ENCODE peak calls at places on chromosome 17, in ten cellular contexts. S is lower lobe of right lung; J is pancreas; U is stimulated activated CD4-positive, alpha-beta T cell treated with anti-CD3 and anti-CD28 coated beads, Interleukin-4, amount 100 ng/mL, for 4 hours; A is aorta; C is HFFc6; R is GM12865; Y is progenitor cell of endocrine pancreas; T is G401; E is stimulated activated naive CD8-positive, alpha-beta T cell treated with anti-CD3 and anti-CD28 coated beads, Interleukin-15, Interleukin-2, amounts not matched to agents 100 U/mL and 50 U/mL, for 24 hours. Q is an unnamed sample.

GRCh38 chr17:18262111-18262510 is 1.6 kb downstream of the MIEF2 start:
- DNase-seq in R (no peak), A (no peak), T (no peak), J (no peak), S (no peak), Y (no peak), E (no peak), U (no peak), C (no peak), Q (no peak)

GRCh38 chr17:55320594-55321506 is 56.1 kb downstream of the HLF start:
- DNase-seq in Y (no peak), C (no peak), A (peak; percentile 62), U (no peak), S (no peak), E (no peak), J (no peak), R (no peak), T (no peak), Q (peak; percentile 66)

GRCh38 chr17:66930933-66931332 is 33.6 kb upstream of the CACNG4 start:
- DNase-seq in A (no peak), E (no peak), T (no peak), J (peak; percentile 18), C (no peak), Y (no peak), U (no peak), S (no peak), R (no peak), Q (no peak)

GRCh38 chr17:16171613-16172012 is 43.7 kb downstream of the NCOR1 start:
- DNase-seq in R (no peak), C (no peak), E (no peak), S (no peak), U (no peak), J (no peak), Y (no peak), T (no peak), A (no peak), Q (no peak)

GRCh38 chr17:28748852-28749515 is 5.2 kb downstream of the TRAF4 start:
- DNase-seq in U (no peak), J (peak; percentile 60), Y (no peak), C (no peak), S (no peak), E (peak; percentile 7), R (no peak), A (peak; percentile 46), T (no peak), Q (no peak)

GRCh38 chr17:64382184-64382583 is 8.5 kb downstream of the PECAM1 start:
- DNase-seq in C (no peak), R (no peak), E (no peak), T (no peak), Y (no peak), J (no peak), U (no peak), S (no peak), A (no peak), Q (no peak)

GRCh38 chr17:71709974-71710373 is 410.8 kb upstream of the SOX9 start:
- DNase-seq in C (peak; percentile 3), R (no peak), E (no peak), Y (no peak), S (no peak), U (no peak), T (no peak), J (no peak), A (no peak), Q (no peak)

GRCh38 chr17:40963838-40964237 is 2.9 kb downstream of the KRT39 start:
- DNase-seq in J (no peak), R (peak; percentile 25), Y (no peak), U (no peak), E (no peak), A (no peak), T (no peak), S (no peak), C (no peak), Q (no peak)

GRCh38 chr17:57649731-57650484 is 95.2 kb downstream of the CCDC182 start:
- DNase-seq in R (no peak), Y (no peak), E (no peak), J (no peak), T (no peak), C (no peak), S (no peak), U (no peak), A (no peak), Q (no peak)

GRCh38 chr17:5871666-5872065 is 198.5 kb upstream of the WSCD1 start:
- DNase-seq in U (no peak), E (no peak), R (no peak), C (no peak), T (no peak), J (no peak), A (no peak), S (no peak), Y (no peak), Q (no peak)

GRCh38 chr17:42180922-42181850 is at the start of gene KCNH4:
- DNase-seq in S (peak; percentile 91), T (peak; percentile 49), E (peak; percentile 90), A (peak; percentile 90), C (peak; percentile 55), R (peak; percentile 95), U (peak; percentile 93), J (peak; percentile 84), Y (no peak), Q (peak; percentile 94)

GRCh38 chr17:82787081-82787848 is 35.4 kb downstream of the TBCD start:
- DNase-seq in T (peak; percentile 65), S (no peak), R (peak; percentile 77), E (no peak), J (no peak), C (no peak), U (no peak), A (no peak), Y (no peak), Q (no peak)